ENCODE peak calls at places on chromosomes 5 and 9, in four cellular contexts. One of them, this sample, is unnamed.

GRCh38 chr5:58871648-58872242 is 288.9 kb downstream of the RAB3C start:
- DNase-seq in HepG2: peak
- DNase-seq in K562: peak
- DNase-seq in HCT116: peak
- DNase-seq in this sample: no peak

GRCh38 chr5:179258922-179259730 is 86.1 kb downstream of the ADAMTS2 start:
- DNase-seq in HCT116: no peak
- DNase-seq in HepG2: no peak
- DNase-seq in K562: no peak
- DNase-seq in this sample: no peak

GRCh38 chr5:11760940-11761603 is 143.2 kb downstream of the CTNND2 start:
- DNase-seq in HepG2: no peak
- DNase-seq in HCT116: no peak
- DNase-seq in K562: no peak
- DNase-seq in this sample: no peak

GRCh38 chr5:43602456-43602817 is 543 bp upstream of the NNT start:
- DNase-seq in HCT116: no peak
- DNase-seq in HepG2: peak
- DNase-seq in K562: peak
- DNase-seq in this sample: no peak

GRCh38 chr5:112917453-112918005 is 4.5 kb downstream of the REEP5 start:
- DNase-seq in HepG2: peak
- DNase-seq in HCT116: no peak
- DNase-seq in K562: peak
- DNase-seq in this sample: no peak

GRCh38 chr9:70113403-70114022 is 69.9 kb downstream of the MAMDC2 start:
- DNase-seq in HepG2: peak
- DNase-seq in HCT116: peak
- DNase-seq in K562: peak
- DNase-seq in this sample: no peak

GRCh38 chr9:95080961-95081658 is 236.4 kb downstream of the FANCC start:
- DNase-seq in HCT116: no peak
- DNase-seq in HepG2: no peak
- DNase-seq in K562: no peak
- DNase-seq in this sample: no peak

GRCh38 chr9:101631892-101632291 is 37.1 kb upstream of the PPP3R2 start:
- DNase-seq in K562: no peak
- DNase-seq in HepG2: no peak
- DNase-seq in HCT116: no peak
- DNase-seq in this sample: no peak

GRCh38 chr5:160183075-160183474 is 46.2 kb upstream of the FABP6 start:
- DNase-seq in K562: no peak
- DNase-seq in HepG2: no peak
- DNase-seq in HCT116: no peak
- DNase-seq in this sample: no peak

GRCh38 chr9:96169488-96169887 is 132.5 kb downstream of the HSD17B3 start:
- DNase-seq in HepG2: peak
- DNase-seq in K562: no peak
- DNase-seq in HCT116: no peak
- DNase-seq in this sample: no peak

GRCh38 chr9:91720746-91721705 is 229.0 kb downstream of the ROR2 start:
- DNase-seq in HCT116: no peak
- DNase-seq in K562: no peak
- DNase-seq in HepG2: no peak
- DNase-seq in this sample: no peak

GRCh38 chr5:142627371-142628217 is 58.3 kb downstream of the FGF1 start:
- DNase-seq in HCT116: no peak
- DNase-seq in K562: no peak
- DNase-seq in HepG2: no peak
- DNase-seq in this sample: no peak

GRCh38 chr5:167565555-167565954 is 725.9 kb upstream of the WWC1 start:
- DNase-seq in K562: no peak
- DNase-seq in HepG2: no peak
- DNase-seq in HCT116: no peak
- DNase-seq in this sample: no peak

GRCh38 chr5:172740483-172741205 is 30.4 kb downstream of the DUSP1 start:
- DNase-seq in HCT116: no peak
- DNase-seq in HepG2: no peak
- DNase-seq in K562: no peak
- DNase-seq in this sample: no peak

GRCh38 chr5:146903789-146904188 is 25.2 kb upstream of the PPP2R2B start:
- DNase-seq in K562: no peak
- DNase-seq in HepG2: no peak
- DNase-seq in HCT116: no peak
- DNase-seq in this sample: no peak

GRCh38 chr5:115526604-115527003 is 18.0 kb downstream of the FEM1C start:
- DNase-seq in K562: no peak
- DNase-seq in HCT116: no peak
- DNase-seq in HepG2: no peak
- DNase-seq in this sample: no peak

GRCh38 chr5:149237662-149238061 is 34.0 kb upstream of the AFAP1L1 start:
- DNase-seq in HCT116: no peak
- DNase-seq in HepG2: no peak
- DNase-seq in K562: peak
- DNase-seq in this sample: no peak

GRCh38 chr5:30749971-30750370 is 443.5 kb upstream of the CDH6 start:
- DNase-seq in HCT116: no peak
- DNase-seq in K562: no peak
- DNase-seq in HepG2: no peak
- DNase-seq in this sample: no peak

GRCh38 chr5:82614706-82615105 is 336.6 kb upstream of the RPS23 start:
- DNase-seq in K562: no peak
- DNase-seq in HepG2: no peak
- DNase-seq in HCT116: no peak
- DNase-seq in this sample: no peak

GRCh38 chr5:138272681-138273080 is 1.7 kb downstream of the GFRA3 start:
- DNase-seq in HCT116: no peak
- DNase-seq in HepG2: no peak
- DNase-seq in K562: no peak
- DNase-seq in this sample: no peak

GRCh38 chr5:40871177-40871576 is 30.0 kb downstream of the CARD6 start:
- DNase-seq in HCT116: no peak
- DNase-seq in K562: no peak
- DNase-seq in HepG2: no peak
- DNase-seq in this sample: no peak
- TF ChIP-seq SIN3A in HCT116: no peak
- TF ChIP-seq SIN3A in K562: no peak
- TF ChIP-seq SIN3A in HepG2: no peak
- TF ChIP-seq SIN3A in this sample: no peak

DNA sequence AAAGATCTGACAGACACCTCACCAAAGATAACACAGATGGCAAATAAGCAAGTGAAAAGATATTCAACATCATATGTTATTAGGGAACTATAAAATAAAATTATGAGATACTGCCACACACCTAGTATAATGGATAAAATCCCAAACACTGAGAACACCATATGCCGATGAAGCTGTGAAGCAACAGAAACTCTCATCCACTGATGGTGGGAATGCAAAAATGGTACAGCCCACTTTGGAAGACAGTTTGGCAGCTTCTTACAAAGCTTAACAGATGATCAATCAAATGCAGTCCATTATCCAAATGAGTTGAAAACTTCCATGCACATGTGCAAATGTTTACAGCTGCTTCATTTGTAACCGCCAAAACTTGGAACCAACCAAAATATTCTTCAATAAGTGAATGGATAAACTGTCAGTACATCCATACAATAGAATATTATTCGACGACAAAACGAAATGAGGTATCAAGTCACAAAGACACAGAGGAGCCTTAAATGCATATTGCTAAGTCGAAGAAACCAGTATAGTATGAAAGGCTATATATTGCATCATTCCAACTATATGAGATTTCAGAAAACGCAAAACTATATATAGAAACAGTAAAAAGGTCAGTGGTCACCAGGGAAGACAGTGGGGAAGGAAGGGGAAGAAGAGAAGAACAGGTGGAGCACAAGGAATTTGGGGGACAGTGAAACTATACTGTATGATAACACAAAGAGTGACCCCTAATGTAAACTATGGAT is 15.0 kb downstream of the PFDN1 start:
- DNase-seq in HepG2: no peak
- DNase-seq in HCT116: no peak
- DNase-seq in K562: no peak
- DNase-seq in this sample: no peak
- H3K4me3 ChIP-seq in HepG2: no peak
- H3K4me3 ChIP-seq in HCT116: no peak
- H3K4me3 ChIP-seq in K562: no peak
- H3K4me3 ChIP-seq in this sample: no peak

DNA sequence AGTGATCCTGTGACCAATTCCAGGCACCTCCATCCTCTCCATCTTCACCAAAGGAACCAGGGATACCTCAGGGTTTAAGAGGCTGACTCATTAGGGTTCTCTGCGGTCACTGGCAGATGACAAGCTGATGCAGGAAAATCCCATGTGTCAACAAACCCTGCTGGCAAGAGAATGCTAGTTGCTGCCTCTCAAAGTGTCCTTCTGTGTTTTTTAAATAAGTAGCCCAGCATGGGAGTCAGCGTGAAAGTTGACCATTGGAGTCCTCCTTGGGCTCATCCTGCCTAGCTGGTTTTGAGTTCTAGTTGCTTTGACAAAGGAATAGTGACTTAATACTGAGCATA is 200.2 kb downstream of the SLIT3 start:
- DNase-seq in K562: no peak
- DNase-seq in HCT116: no peak
- DNase-seq in HepG2: no peak
- DNase-seq in this sample: no peak
- TF ChIP-seq TCF7L2 in K562: no peak
- TF ChIP-seq TCF7L2 in HCT116: no peak
- TF ChIP-seq TCF7L2 in HepG2: no peak
- TF ChIP-seq TCF7L2 in this sample: no peak

DNA sequence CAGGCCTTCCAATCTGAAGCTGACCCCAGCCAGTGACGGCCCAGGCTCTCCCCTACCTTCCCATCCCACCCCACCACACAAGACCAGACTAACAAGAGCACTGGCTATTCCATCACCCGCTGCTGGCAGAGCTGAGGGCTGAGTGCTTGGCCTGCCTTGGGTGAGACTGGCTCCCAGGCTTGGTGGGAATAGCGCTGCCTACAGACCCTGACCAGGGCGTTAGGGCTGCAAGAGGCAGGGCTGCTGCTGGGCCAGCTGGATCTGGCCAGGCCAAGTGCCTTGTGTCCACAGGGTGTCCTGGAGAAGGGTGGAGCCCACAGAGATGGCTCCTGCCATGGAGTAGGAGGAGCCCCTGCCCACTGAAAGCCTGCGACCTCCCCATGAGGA is 31.6 kb upstream of the ANGPTL2 start:
- DNase-seq in K562: no peak
- DNase-seq in HCT116: no peak
- DNase-seq in HepG2: no peak
- DNase-seq in this sample: no peak
- TF ChIP-seq SIN3A in K562: no peak
- TF ChIP-seq SIN3A in HCT116: no peak
- TF ChIP-seq SIN3A in HepG2: no peak
- TF ChIP-seq SIN3A in this sample: no peak

GRCh38 chr9:106481003-106481614 is 381.9 kb upstream of the ZNF462 start:
- DNase-seq in HepG2: no peak
- DNase-seq in HCT116: no peak
- DNase-seq in K562: no peak
- DNase-seq in this sample: no peak
- H3K4me3 ChIP-seq in HepG2: no peak
- H3K4me3 ChIP-seq in HCT116: no peak
- H3K4me3 ChIP-seq in K562: no peak
- H3K4me3 ChIP-seq in this sample: no peak

GRCh38 chr5:100643473-100643872 is 108.3 kb downstream of the FAM174A start:
- DNase-seq in K562: no peak
- DNase-seq in HCT116: no peak
- DNase-seq in HepG2: no peak
- DNase-seq in this sample: no peak
- TF ChIP-seq TCF7L2 in K562: no peak
- TF ChIP-seq TCF7L2 in HCT116: no peak
- TF ChIP-seq TCF7L2 in HepG2: no peak
- TF ChIP-seq TCF7L2 in this sample: no peak